ENCODE peak calls at places on chromosomes 1 and 21, in eight cellular contexts. F, A, S, V, I, P, T and J are unnamed samples.

GRCh38 chr21:46096997-46097825 is 701 bp upstream of the COL6A2 start:
- DNase-seq in P (no peak), V (no peak), T (no peak), S (peak; percentile 11), I (no peak), F (no peak), A (no peak), J (peak; percentile 14)

GRCh38 chr1:94530373-94530878 is 11.1 kb downstream of the F3 start:
- DNase-seq in T (no peak), V (no peak), A (no peak), I (no peak), F (no peak), S (no peak), P (no peak), J (no peak)

GRCh38 chr1:27601771-27602509 is 2.0 kb downstream of the AHDC1 start:
- DNase-seq in V (no peak), P (peak; percentile 62), T (no peak), F (no peak), S (no peak), I (peak; percentile 73), A (peak; percentile 53), J (no peak)

GRCh38 chr1:226644541-226645176 is 94.4 kb downstream of the ITPKB start:
- DNase-seq in F (no peak), S (no peak), V (no peak), A (no peak), T (no peak), P (peak; percentile 8), I (no peak), J (no peak)

GRCh38 chr21:42059721-42060120 is 11.4 kb upstream of the UMODL1 start:
- DNase-seq in P (no peak), F (no peak), A (no peak), S (no peak), I (no peak), V (no peak), T (no peak), J (no peak)

GRCh38 chr1:92709738-92710137 is 75.2 kb downstream of the EVI5 start:
- DNase-seq in V (peak; percentile 36), F (no peak), I (no peak), T (peak; percentile 61), A (no peak), P (no peak), S (peak; percentile 8), J (no peak)

GRCh38 chr1:241926141-241926540 is 31.4 kb upstream of the BECN2 start:
- DNase-seq in S (no peak), I (no peak), A (no peak), P (no peak), T (no peak), F (no peak), V (no peak), J (no peak)

GRCh38 chr1:111597433-111597832 is 22.2 kb upstream of the RAP1A start:
- DNase-seq in S (no peak), A (no peak), V (peak; percentile 29), P (no peak), F (no peak), I (no peak), T (no peak), J (no peak)

GRCh38 chr1:63713627-63714481 is 60.0 kb upstream of the ROR1 start:
- DNase-seq in P (no peak), F (no peak), S (no peak), T (no peak), V (peak; percentile 17), I (no peak), A (no peak), J (no peak)

GRCh38 chr1:230791986-230792564 is 44.9 kb downstream of the CAPN9 start:
- DNase-seq in P (no peak), A (no peak), I (no peak), V (no peak), S (no peak), F (no peak), T (no peak), J (no peak)

GRCh38 chr1:42420145-42420544 is 35.7 kb downstream of the ZMYND12 start:
- DNase-seq in S (no peak), A (no peak), T (no peak), F (no peak), I (no peak), P (no peak), V (no peak), J (no peak)

GRCh38 chr21:20418353-20418752 is 579.9 kb upstream of the NCAM2 start:
- DNase-seq in P (no peak), S (no peak), I (no peak), A (no peak), F (no peak), V (no peak), T (no peak), J (no peak)

GRCh38 chr1:224852901-224853568 is 76.4 kb upstream of the DNAH14 start:
- DNase-seq in A (peak; percentile 26), F (no peak), V (no peak), P (no peak), S (no peak), I (peak; percentile 46), T (peak; percentile 21), J (no peak)

GRCh38 chr1:87113313-87113712 is 198.9 kb downstream of the HS2ST1 start:
- DNase-seq in S (no peak), A (no peak), V (peak; percentile 94), F (no peak), I (no peak), T (no peak), P (peak; percentile 30), J (no peak)

GRCh38 chr1:183191833-183192232 is 5.8 kb downstream of the LAMC2 start:
- DNase-seq in F (no peak), T (peak; percentile 61), I (no peak), V (peak; percentile 71), P (no peak), A (no peak), S (no peak), J (no peak)

GRCh38 chr1:185559151-185559550 is 175.0 kb upstream of the HMCN1 start:
- DNase-seq in F (no peak), T (no peak), V (no peak), A (no peak), I (no peak), S (no peak), P (no peak), J (no peak)

GRCh38 chr1:185561629-185562028 is 172.6 kb upstream of the HMCN1 start:
- DNase-seq in I (no peak), A (no peak), T (no peak), S (no peak), P (no peak), F (no peak), V (peak; percentile 80), J (no peak)

GRCh38 chr1:185560760-185561159 is 173.4 kb upstream of the HMCN1 start:
- DNase-seq in S (no peak), A (no peak), V (no peak), T (no peak), P (no peak), F (no peak), I (no peak), J (no peak)

GRCh38 chr1:185562623-185563359 is 171.4 kb upstream of the HMCN1 start:
- DNase-seq in T (no peak), I (no peak), P (no peak), S (no peak), F (no peak), V (no peak), A (no peak), J (no peak)

GRCh38 chr1:185559684-185560310 is 174.4 kb upstream of the HMCN1 start:
- DNase-seq in S (no peak), A (peak; percentile 71), F (no peak), P (peak; percentile 28), T (no peak), V (no peak), I (peak; percentile 18), J (peak; percentile 45)
- TF ChIP-seq CTCF in S (no peak), A (peak; percentile 23), F (peak; percentile 30), P (peak; percentile 48), T (peak; percentile 39), V (peak; percentile 58), I (peak; percentile 38), J (peak; percentile 32)

GRCh38 chr21:33640697-33641338 is 723 bp downstream of the CRYZL1 start:
- DNase-seq in T (no peak), V (no peak), S (peak; percentile 19), F (no peak), P (no peak), I (peak; percentile 33), A (peak; percentile 8), J (no peak)

GRCh38 chr21:33642027-33642895 is at the start of gene ITSN1:
- DNase-seq in I (peak; percentile 97), S (peak; percentile 100), V (peak; percentile 98), T (peak; percentile 94), A (peak; percentile 99), F (peak; percentile 99), P (peak; percentile 100), J (peak; percentile 99)

GRCh38 chr21:33643658-33644311 is 1.5 kb downstream of the ITSN1 start:
- DNase-seq in A (no peak), P (no peak), S (no peak), V (no peak), F (peak; percentile 2), I (peak; percentile 38), T (no peak), J (no peak)

GRCh38 chr21:33642896-33643657 is 776 bp downstream of the ITSN1 start:
- DNase-seq in P (peak; percentile 42), T (no peak), V (no peak), A (peak; percentile 40), I (peak; percentile 74), F (peak; percentile 36), S (peak; percentile 33), J (peak; percentile 34)

GRCh38 chr21:33641339-33642026 is at the start of gene CRYZL1:
- DNase-seq in S (peak; percentile 100), V (peak; percentile 97), F (peak; percentile 99), I (peak; percentile 91), A (peak; percentile 95), T (peak; percentile 99), P (peak; percentile 100), J (peak; percentile 100)
- TF ChIP-seq CTCF in S (no peak), V (no peak), F (no peak), I (no peak), A (no peak), T (no peak), P (no peak), J (no peak)

GRCh38 chr21:29211205-29211604 is 80.8 kb downstream of the MAP3K7CL start:
- DNase-seq in T (no peak), I (no peak), S (no peak), V (no peak), P (no peak), A (no peak), F (no peak), J (no peak)
- TF ChIP-seq CTCF in T (no peak), I (no peak), S (no peak), V (no peak), P (no peak), A (no peak), F (no peak), J (no peak)

GRCh38 chr1:2061065-2061778 is 11.0 kb downstream of the PRKCZ start:
- DNase-seq in V (no peak), F (no peak), T (no peak), A (no peak), I (no peak), S (no peak), P (no peak), J (no peak)

GRCh38 chr1:2056955-2057590 is 6.9 kb downstream of the PRKCZ start:
- DNase-seq in A (no peak), P (no peak), V (no peak), F (no peak), S (no peak), I (no peak), T (no peak), J (no peak)

GRCh38 chr1:2059290-2059953 is 9.2 kb downstream of the PRKCZ start:
- DNase-seq in P (no peak), F (no peak), S (no peak), I (no peak), A (no peak), V (no peak), T (no peak), J (no peak)

GRCh38 chr1:2060535-2060934 is 10.3 kb downstream of the PRKCZ start:
- DNase-seq in T (no peak), P (no peak), A (no peak), S (no peak), I (no peak), F (no peak), V (no peak), J (no peak)

GRCh38 chr1:2060082-2060481 is 9.9 kb downstream of the PRKCZ start:
- DNase-seq in V (no peak), S (no peak), P (no peak), T (no peak), F (no peak), I (no peak), A (no peak), J (no peak)
- TF ChIP-seq CTCF in V (no peak), S (no peak), P (no peak), T (no peak), F (no peak), I (no peak), A (no peak), J (no peak)